ENCODE peak calls at places on chromosomes 11 and 22, in ten cellular contexts. Z is retina; E is ascending aorta; M is amygdala; D is stimulated activated effector memory CD8-positive, alpha-beta T cell treated with anti-CD3 and anti-CD28 coated beads, Interleukin-12 subunit alpha, Interleukin-12 subunit beta, amount 100 ng/mL, for 72 hours; C is stimulated activated CD4-positive, alpha-beta T cell treated with anti-CD3 and anti-CD28 coated beads, Interleukin-4, amount 100 ng/mL, for 24 hours; X is frontal cortex; V is fibroblast of the conjunctiva; P is M059J; N is IMR-90. G is an unnamed sample.

GRCh38 chr11:15663778-15664218 is 549.1 kb downstream of the INSC start:
- DNase-seq in Z (peak), E (no peak), M (no peak), D (no peak), C (no peak), X (no peak), V (no peak), P (no peak), N (no peak), G (no peak)

GRCh38 chr11:94457118-94458029 is 36.3 kb downstream of the MRE11 start:
- DNase-seq in Z (no peak), E (no peak), M (no peak), D (no peak), C (no peak), X (no peak), V (no peak), P (no peak), N (peak), G (no peak)

GRCh38 chr22:47160781-47161520 is 398.5 kb downstream of the TBC1D22A start:
- DNase-seq in Z (no peak), E (no peak), M (no peak), D (no peak), C (no peak), X (no peak), V (no peak), P (no peak), N (no peak), G (no peak)

GRCh38 chr11:47002366-47002765 is 65.8 kb downstream of the CSTPP1 start:
- DNase-seq in Z (no peak), E (no peak), M (no peak), D (no peak), C (no peak), X (no peak), V (no peak), P (no peak), N (no peak), G (no peak)

GRCh38 chr22:50329236-50329635 is 2.4 kb upstream of the DENND6B start:
- DNase-seq in Z (no peak), E (no peak), M (no peak), D (no peak), C (peak), X (no peak), V (no peak), P (peak), N (peak), G (no peak)

GRCh38 chr11:32643526-32643925 is 59.9 kb downstream of the EIF3M start:
- DNase-seq in Z (no peak), E (no peak), M (no peak), D (no peak), C (no peak), X (no peak), V (no peak), P (peak), N (peak), G (no peak)

GRCh38 chr22:25069758-25070461 is 117.4 kb downstream of the KIAA1671 start:
- DNase-seq in Z (peak), E (peak), M (no peak), D (no peak), C (no peak), X (no peak), V (no peak), P (no peak), N (no peak), G (peak)

GRCh38 chr11:16561150-16561549 is 177.3 kb upstream of the C11orf58 start:
- DNase-seq in Z (no peak), E (no peak), M (no peak), D (no peak), C (no peak), X (no peak), V (no peak), P (no peak), N (peak), G (no peak)

GRCh38 chr11:62504158-62504973 is 42.2 kb downstream of the AHNAK start:
- DNase-seq in Z (no peak), E (no peak), M (no peak), D (no peak), C (no peak), X (no peak), V (no peak), P (no peak), N (no peak), G (no peak)

GRCh38 chr11:132981146-132981956 is 551.0 kb downstream of the OPCML start:
- DNase-seq in Z (no peak), E (no peak), M (no peak), D (no peak), C (no peak), X (no peak), V (no peak), P (peak), N (no peak), G (no peak)